ENCODE peak calls at places on chromosomes 2 and 18, in eight cellular contexts. C is stimulated activated CD4-positive, alpha-beta T cell treated with anti-CD3 and anti-CD28 coated beads, Interleukin-1b, Interleukin-23, amount 100 ng/mL, for 48 hours; F is mammary epithelial cell; J is tibial nerve; A is body of pancreas; G is non-pigmented ciliary epithelial cell; X is KBM-7; T is RKO. Q is an unnamed sample.

GRCh38 chr18:11726556-11726955 is 37.5 kb downstream of the GNAL start:
- DNase-seq in C (no peak), F (peak), J (no peak), A (no peak), G (no peak), X (no peak), T (no peak), Q (no peak)

GRCh38 chr18:54671291-54671881 is 80.3 kb downstream of the DYNAP start:
- DNase-seq in C (no peak), F (peak), J (no peak), A (no peak), G (peak), X (peak), T (peak), Q (no peak)

GRCh38 chr2:127422631-127423475 is 4.6 kb downstream of the PROC start:
- DNase-seq in C (no peak), F (no peak), J (no peak), A (no peak), G (no peak), X (peak), T (no peak), Q (no peak)

GRCh38 chr2:62333961-62334360 is 138.0 kb downstream of the B3GNT2 start:
- DNase-seq in C (no peak), F (no peak), J (no peak), A (no peak), G (no peak), X (peak), T (no peak), Q (no peak)

GRCh38 chr2:185132501-185133041 is 534.2 kb downstream of the ZNF804A start:
- DNase-seq in C (no peak), F (no peak), J (no peak), A (no peak), G (no peak), X (no peak), T (no peak), Q (no peak)

GRCh38 chr2:150850641-150851040 is 363.2 kb upstream of the RND3 start:
- DNase-seq in C (no peak), F (no peak), J (no peak), A (no peak), G (no peak), X (no peak), T (no peak), Q (no peak)

GRCh38 chr2:204507636-204508035 is 37.6 kb upstream of the PARD3B start:
- DNase-seq in C (no peak), F (no peak), J (no peak), A (no peak), G (no peak), X (no peak), T (no peak), Q (no peak)

GRCh38 chr2:42256502-42256901 is 87.3 kb downstream of the EML4 start:
- DNase-seq in C (no peak), F (no peak), J (no peak), A (no peak), G (no peak), X (no peak), T (no peak), Q (no peak)

GRCh38 chr2:152419944-152420813 is 85.2 kb downstream of the FMNL2 start:
- DNase-seq in C (no peak), F (no peak), J (no peak), A (no peak), G (no peak), X (no peak), T (peak), Q (no peak)

GRCh38 chr18:50203801-50204604 is 9.1 kb upstream of the MYO5B start:
- DNase-seq in C (peak), F (no peak), J (peak), A (peak), G (no peak), X (peak), T (peak), Q (no peak)

GRCh38 chr2:135863231-135863630 is 13.0 kb downstream of the MCM6 start:
- DNase-seq in C (no peak), F (no peak), J (no peak), A (no peak), G (no peak), X (no peak), T (no peak), Q (no peak)

GRCh38 chr2:176164803-176165597 is 7.9 kb downstream of the HOXD3 start:
- DNase-seq in C (no peak), F (no peak), J (no peak), A (no peak), G (no peak), X (no peak), T (no peak), Q (no peak)

GRCh38 chr18:9642799-9643445 is 28.6 kb upstream of the PPP4R1 start:
- DNase-seq in C (no peak), F (peak), J (no peak), A (no peak), G (no peak), X (no peak), T (no peak), Q (no peak)

GRCh38 chr2:136693966-136694365 is 71.4 kb upstream of the THSD7B start:
- DNase-seq in C (no peak), F (no peak), J (no peak), A (no peak), G (no peak), X (no peak), T (no peak), Q (no peak)

GRCh38 chr2:37781028-37781427 is 109.6 kb upstream of the CDC42EP3 start:
- DNase-seq in C (no peak), F (peak), J (no peak), A (no peak), G (no peak), X (no peak), T (no peak), Q (no peak)

GRCh38 chr2:25377822-25378421 is 36.2 kb upstream of the DNMT3A start:
- DNase-seq in C (no peak), F (no peak), J (no peak), A (no peak), G (no peak), X (no peak), T (no peak), Q (peak)

GRCh38 chr2:81077396-81077795 is 772.8 kb upstream of the LRRTM1 start:
- DNase-seq in C (no peak), F (no peak), J (no peak), A (no peak), G (no peak), X (no peak), T (no peak), Q (no peak)

GRCh38 chr2:52269696-52270485 is 1238.0 kb upstream of the NRXN1 start:
- DNase-seq in C (no peak), F (peak), J (no peak), A (no peak), G (peak), X (no peak), T (no peak), Q (no peak)

GRCh38 chr18:2411381-2411977 is 159.8 kb downstream of the METTL4 start:
- DNase-seq in C (no peak), F (peak), J (no peak), A (no peak), G (peak), X (no peak), T (peak), Q (no peak)

GRCh38 chr2:99436874-99437273 is 52.9 kb downstream of the REV1 start:
- DNase-seq in C (no peak), F (no peak), J (no peak), A (no peak), G (no peak), X (no peak), T (no peak), Q (no peak)

GRCh38 chr18:78144669-78145068 is 834.9 kb upstream of the SALL3 start:
- DNase-seq in C (no peak), F (no peak), J (no peak), A (no peak), G (no peak), X (no peak), T (no peak), Q (no peak)

GRCh38 chr2:62143696-62144095 is 52.2 kb upstream of the B3GNT2 start:
- DNase-seq in C (no peak), F (peak), J (no peak), A (no peak), G (no peak), X (no peak), T (no peak), Q (no peak)

GRCh38 chr18:79385326-79385725 is 10.4 kb upstream of the NFATC1 start:
- DNase-seq in C (no peak), F (no peak), J (no peak), A (no peak), G (no peak), X (no peak), T (no peak), Q (no peak)

GRCh38 chr2:137925599-137925998 is 38.7 kb upstream of the HNMT start:
- DNase-seq in C (no peak), F (no peak), J (no peak), A (no peak), G (no peak), X (no peak), T (no peak), Q (no peak)

GRCh38 chr2:229273384-229274338 is 2.6 kb upstream of the PID1 start:
- DNase-seq in C (no peak), F (peak), J (peak), A (peak), G (peak), X (peak), T (peak), Q (no peak)

GRCh38 chr18:57432765-57433400 is 2.3 kb upstream of the ONECUT2 start:
- DNase-seq in C (no peak), F (no peak), J (no peak), A (no peak), G (no peak), X (no peak), T (no peak), Q (no peak)

GRCh38 chr2:230054079-230054478 is 14.6 kb downstream of the SLC16A14 start:
- DNase-seq in C (peak), F (peak), J (no peak), A (no peak), G (peak), X (no peak), T (peak), Q (no peak)

GRCh38 chr2:165469417-165469816 is at the start of gene CSRNP3:
- DNase-seq in C (no peak), F (peak), J (peak), A (peak), G (peak), X (no peak), T (no peak), Q (peak)

Q was measured in breast epithelium.